ENCODE peak calls at places on chromosomes 6 and 20, in eight cellular contexts. R, K, E, Y, Q, F, M and B are unnamed samples.

GRCh38 chr20:53104889-53105288 is 132.7 kb downstream of the TSHZ2 start:
- DNase-seq in K (no peak), E (no peak), F (no peak), Q (no peak), Y (no peak), R (no peak), M (peak), B (no peak)

GRCh38 chr6:170147056-170147787 is 143.7 kb downstream of the DLL1 start:
- DNase-seq in E (no peak), F (no peak), Q (no peak), K (no peak), Y (no peak), M (no peak), R (no peak), B (no peak)

GRCh38 chr20:2292711-2293110 is 3.1 kb upstream of the TGM3 start:
- DNase-seq in E (no peak), Q (no peak), F (no peak), R (peak), K (no peak), M (no peak), Y (no peak), B (no peak)

GRCh38 chr6:2732503-2733089 is 18.1 kb downstream of the MYLK4 start:
- DNase-seq in R (no peak), M (no peak), E (no peak), Y (no peak), F (no peak), K (no peak), Q (no peak), B (no peak)

GRCh38 chr20:1841554-1842140 is 53.6 kb upstream of the SIRPA start:
- DNase-seq in Q (no peak), E (no peak), Y (no peak), R (no peak), F (no peak), K (peak), M (peak), B (no peak)

GRCh38 chr6:34474754-34475153 is 8.9 kb downstream of the PACSIN1 start:
- DNase-seq in R (no peak), Q (no peak), M (no peak), Y (no peak), E (no peak), K (no peak), F (no peak), B (no peak)

GRCh38 chr6:5180636-5181035 is 80.1 kb downstream of the LYRM4 start:
- DNase-seq in Y (no peak), R (no peak), Q (no peak), M (no peak), K (peak), E (no peak), F (no peak), B (no peak)

GRCh38 chr20:8438748-8439147 is 306.7 kb downstream of the PLCB1 start:
- DNase-seq in F (no peak), E (no peak), M (no peak), R (no peak), K (peak), Q (no peak), Y (no peak), B (no peak)

GRCh38 chr20:31707994-31708744 is 14.5 kb downstream of the BCL2L1 start:
- DNase-seq in R (no peak), Y (no peak), M (no peak), F (peak), K (peak), E (no peak), Q (no peak), B (no peak)

GRCh38 chr6:156534594-156534993 is 242.6 kb upstream of the ARID1B start:
- DNase-seq in E (no peak), F (no peak), M (no peak), Q (no peak), R (no peak), K (no peak), Y (no peak), B (no peak)

GRCh38 chr20:44151621-44152416 is 35.2 kb downstream of the JPH2 start:
- DNase-seq in Q (no peak), R (no peak), Y (no peak), K (no peak), E (no peak), F (no peak), M (no peak), B (no peak)

GRCh38 chr20:11232249-11232648 is 558.5 kb upstream of the JAG1 start:
- DNase-seq in E (no peak), Y (no peak), Q (no peak), M (no peak), F (no peak), R (no peak), K (no peak), B (no peak)

GRCh38 chr20:59453634-59454241 is 150.6 kb upstream of the PHACTR3 start:
- DNase-seq in K (peak), F (no peak), M (no peak), E (no peak), Y (no peak), Q (no peak), R (no peak), B (no peak)

GRCh38 chr20:17646209-17646717 is 35.8 kb downstream of the RRBP1 start:
- DNase-seq in Q (no peak), F (peak), Y (no peak), K (peak), R (no peak), E (no peak), M (no peak), B (no peak)

GRCh38 chr20:50004175-50004574 is 21.4 kb downstream of the SNAI1 start:
- DNase-seq in Q (no peak), F (no peak), M (no peak), E (no peak), K (no peak), Y (no peak), R (no peak), B (no peak)

GRCh38 chr6:126427713-126428112 is 87.8 kb downstream of the CENPW start:
- DNase-seq in Q (no peak), F (no peak), R (no peak), K (no peak), M (no peak), E (no peak), Y (no peak), B (no peak)

GRCh38 chr20:4061989-4062388 is 46.6 kb upstream of the RNF24 start:
- DNase-seq in F (no peak), Y (no peak), K (no peak), R (no peak), M (peak), Q (no peak), E (no peak), B (no peak)

GRCh38 chr6:2739335-2739734 is 11.4 kb downstream of the MYLK4 start:
- DNase-seq in E (no peak), F (no peak), Y (no peak), K (peak), M (peak), Q (no peak), R (no peak), B (no peak)

GRCh38 chr20:49306903-49307336 is 29.1 kb upstream of the ZNFX1 start:
- DNase-seq in Q (no peak), F (no peak), K (peak), E (no peak), Y (no peak), R (no peak), M (no peak), B (no peak)

GRCh38 chr6:121297699-121298098 is 36.6 kb downstream of the TBC1D32 start:
- DNase-seq in K (no peak), M (peak), Q (no peak), F (no peak), E (no peak), R (no peak), Y (no peak), B (no peak)

GRCh38 chr6:126033696-126034095 is 47.4 kb downstream of the TRMT11 start:
- DNase-seq in E (no peak), M (peak), R (peak), K (peak), Y (peak), F (no peak), Q (no peak), B (peak)